ENCODE peak calls at places on chromosome 12, in four cellular contexts. One of them, this sample, is unnamed.
A peak's percentile ranks its signal among the peaks of the same experiment; 100 is the strongest.

GRCh38 chr12:92021665-92022033 is 124.0 kb downstream of the BTG1 start:
- DNase-seq in MCF 10A: no peak
- DNase-seq in astrocyte: no peak
- DNase-seq in AG04449: no peak
- DNase-seq in this sample: no peak

GRCh38 chr12:51395283-51396230 is 4.4 kb upstream of the GALNT6 start:
- DNase-seq in MCF 10A: no peak
- DNase-seq in astrocyte: no peak
- DNase-seq in AG04449: no peak
- DNase-seq in this sample: no peak

GRCh38 chr12:52837341-52837741 is 3.2 kb upstream of the KRT79 start:
- DNase-seq in MCF 10A: peak; percentile 65
- DNase-seq in astrocyte: peak; percentile 92
- DNase-seq in AG04449: peak; percentile 47
- DNase-seq in this sample: peak; percentile 69

GRCh38 chr12:49415426-49416040 is 48.3 kb downstream of the SPATS2 start:
- DNase-seq in MCF 10A: no peak
- DNase-seq in astrocyte: no peak
- DNase-seq in AG04449: no peak
- DNase-seq in this sample: no peak

GRCh38 chr12:107948675-107949074 is 174.2 kb downstream of the ASCL4 start:
- DNase-seq in MCF 10A: no peak
- DNase-seq in astrocyte: no peak
- DNase-seq in AG04449: no peak
- DNase-seq in this sample: no peak

GRCh38 chr12:104533134-104533533 is 76.4 kb downstream of the CHST11 start:
- DNase-seq in MCF 10A: no peak
- DNase-seq in astrocyte: peak; percentile 59
- DNase-seq in AG04449: no peak
- DNase-seq in this sample: no peak

GRCh38 chr12:40020261-40020691 is 85.6 kb downstream of the SLC2A13 start:
- DNase-seq in MCF 10A: no peak
- DNase-seq in astrocyte: no peak
- DNase-seq in AG04449: no peak
- DNase-seq in this sample: no peak

GRCh38 chr12:121765573-121765972 is 27.9 kb downstream of the RHOF start:
- DNase-seq in MCF 10A: peak; percentile 67
- DNase-seq in astrocyte: peak; percentile 92
- DNase-seq in AG04449: no peak
- DNase-seq in this sample: peak; percentile 89

GRCh38 chr12:100758083-100758482 is 36.5 kb upstream of the ANO4 start:
- DNase-seq in MCF 10A: no peak
- DNase-seq in astrocyte: no peak
- DNase-seq in AG04449: no peak
- DNase-seq in this sample: no peak

GRCh38 chr12:77232045-77232444 is 166.7 kb upstream of the E2F7 start:
- DNase-seq in MCF 10A: peak; percentile 27
- DNase-seq in astrocyte: peak; percentile 74
- DNase-seq in AG04449: no peak
- DNase-seq in this sample: peak; percentile 94

GRCh38 chr12:111150894-111151293 is 218.0 kb downstream of the PHETA1 start:
- DNase-seq in MCF 10A: no peak
- DNase-seq in astrocyte: no peak
- DNase-seq in AG04449: no peak
- DNase-seq in this sample: no peak

GRCh38 chr12:53674977-53675700 is 744 bp downstream of the ATP5MC2 start:
- DNase-seq in MCF 10A: peak; percentile 26
- DNase-seq in astrocyte: no peak
- DNase-seq in AG04449: no peak
- DNase-seq in this sample: peak; percentile 22

GRCh38 chr12:82740129-82741000 is 53.7 kb downstream of the TMTC2 start:
- DNase-seq in MCF 10A: peak; percentile 78
- DNase-seq in astrocyte: peak; percentile 85
- DNase-seq in AG04449: no peak
- DNase-seq in this sample: peak; percentile 80

GRCh38 chr12:47021298-47021697 is 58.1 kb upstream of the PCED1B start:
- DNase-seq in MCF 10A: peak; percentile 86
- DNase-seq in astrocyte: peak; percentile 93
- DNase-seq in AG04449: peak; percentile 64
- DNase-seq in this sample: peak; percentile 92

GRCh38 chr12:24950231-24950834 is 1.4 kb upstream of the BCAT1 start:
- DNase-seq in MCF 10A: no peak
- DNase-seq in astrocyte: no peak
- DNase-seq in AG04449: no peak
- DNase-seq in this sample: no peak

GRCh38 chr12:93514853-93515252 is 47.5 kb downstream of the MRPL42 start:
- DNase-seq in MCF 10A: peak; percentile 36
- DNase-seq in astrocyte: peak; percentile 77
- DNase-seq in AG04449: peak; percentile 68
- DNase-seq in this sample: peak; percentile 55

GRCh38 chr12:55818140-55818728 is 393 bp downstream of the ORMDL2 start:
- DNase-seq in MCF 10A: no peak
- DNase-seq in astrocyte: no peak
- DNase-seq in AG04449: no peak
- DNase-seq in this sample: no peak

GRCh38 chr12:98696036-98696646 is 51.1 kb downstream of the APAF1 start:
- DNase-seq in MCF 10A: no peak
- DNase-seq in astrocyte: no peak
- DNase-seq in AG04449: no peak
- DNase-seq in this sample: no peak

GRCh38 chr12:96050139-96050538 is 14.8 kb upstream of the LTA4H start:
- DNase-seq in MCF 10A: no peak
- DNase-seq in astrocyte: no peak
- DNase-seq in AG04449: no peak
- DNase-seq in this sample: no peak

GRCh38 chr12:125549836-125550235 is 484.6 kb downstream of the AACS start:
- DNase-seq in MCF 10A: peak; percentile 25
- DNase-seq in astrocyte: no peak
- DNase-seq in AG04449: no peak
- DNase-seq in this sample: no peak
- TF ChIP-seq CTCF in MCF 10A: peak; percentile 57
- TF ChIP-seq CTCF in astrocyte: peak; percentile 19
- TF ChIP-seq CTCF in AG04449: no peak
- TF ChIP-seq CTCF in this sample: peak; percentile 53

GRCh38 chr12:9148926-9149325 is 33.2 kb upstream of the A2M start:
- DNase-seq in MCF 10A: no peak
- DNase-seq in astrocyte: no peak
- DNase-seq in AG04449: no peak
- DNase-seq in this sample: no peak

GRCh38 chr12:9143929-9144328 is 28.2 kb upstream of the A2M start:
- DNase-seq in MCF 10A: no peak
- DNase-seq in astrocyte: no peak
- DNase-seq in AG04449: no peak
- DNase-seq in this sample: no peak

DNA sequence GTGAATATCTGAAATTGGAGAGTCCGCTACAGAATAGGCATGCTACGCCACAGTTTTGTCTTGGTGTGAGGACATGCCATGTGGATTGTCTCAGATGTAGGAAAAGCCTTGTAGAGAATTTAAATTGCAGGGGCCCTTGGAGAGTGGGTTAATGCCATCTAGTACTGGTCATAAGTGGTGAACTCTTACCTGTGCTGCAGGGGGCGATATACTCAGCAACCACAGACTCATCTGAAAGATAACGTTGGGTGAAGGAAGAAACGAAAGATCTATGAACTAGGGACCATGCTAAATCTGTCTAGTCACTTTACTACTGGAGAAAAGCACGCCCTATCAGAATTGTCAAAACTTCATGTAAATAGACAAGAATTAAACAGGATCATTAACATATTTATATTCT is 33.7 kb upstream of the A2M start:
- DNase-seq in MCF 10A: peak; percentile 44
- DNase-seq in astrocyte: no peak
- DNase-seq in AG04449: no peak
- DNase-seq in this sample: no peak
- TF ChIP-seq CTCF in MCF 10A: no peak
- TF ChIP-seq CTCF in astrocyte: no peak
- TF ChIP-seq CTCF in AG04449: no peak
- TF ChIP-seq CTCF in this sample: no peak

GRCh38 chr12:69570545-69571399 is 14.5 kb upstream of the CCT2 start:
- DNase-seq in MCF 10A: peak; percentile 80
- DNase-seq in astrocyte: peak; percentile 55
- DNase-seq in AG04449: no peak
- DNase-seq in this sample: peak; percentile 83

GRCh38 chr12:69569236-69569635 is 16.0 kb upstream of the CCT2 start:
- DNase-seq in MCF 10A: peak; percentile 46
- DNase-seq in astrocyte: peak; percentile 64
- DNase-seq in AG04449: no peak
- DNase-seq in this sample: peak; percentile 23

GRCh38 chr12:69563166-69563762 is 22.0 kb upstream of the CCT2 start:
- DNase-seq in MCF 10A: no peak
- DNase-seq in astrocyte: no peak
- DNase-seq in AG04449: no peak
- DNase-seq in this sample: no peak

GRCh38 chr12:69570000-69570516 is 15.2 kb upstream of the CCT2 start:
- DNase-seq in MCF 10A: peak; percentile 73
- DNase-seq in astrocyte: peak; percentile 95
- DNase-seq in AG04449: peak; percentile 41
- DNase-seq in this sample: no peak

DNA sequence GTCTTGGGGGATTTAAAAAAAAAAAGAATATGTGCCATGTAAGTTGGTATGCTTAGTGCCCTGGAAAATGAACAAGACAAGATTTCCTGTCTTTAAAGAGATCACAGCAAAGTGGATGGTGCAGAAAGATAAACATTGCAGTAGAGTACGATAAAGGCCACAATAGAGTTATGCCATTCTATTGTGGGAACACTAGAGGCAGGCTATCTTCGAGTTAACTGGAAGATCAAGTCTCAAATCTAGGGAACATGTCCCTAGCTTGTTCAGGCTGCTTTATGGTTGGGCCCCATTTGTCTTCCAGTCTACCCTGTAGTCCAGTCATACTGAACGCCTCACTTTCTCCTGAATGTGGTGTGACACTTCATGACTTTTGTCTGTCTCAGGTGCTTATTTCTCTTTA is 18.7 kb upstream of the CCT2 start:
- DNase-seq in MCF 10A: no peak
- DNase-seq in astrocyte: no peak
- DNase-seq in AG04449: no peak
- DNase-seq in this sample: no peak
- TF ChIP-seq CTCF in MCF 10A: no peak
- TF ChIP-seq CTCF in astrocyte: no peak
- TF ChIP-seq CTCF in AG04449: no peak
- TF ChIP-seq CTCF in this sample: no peak

GRCh38 chr12:123100882-123101281 is 50.0 kb downstream of the PITPNM2 start:
- DNase-seq in MCF 10A: no peak
- DNase-seq in astrocyte: no peak
- DNase-seq in AG04449: no peak
- DNase-seq in this sample: no peak

GRCh38 chr12:123101467-123102004 is 49.4 kb downstream of the PITPNM2 start:
- DNase-seq in MCF 10A: no peak
- DNase-seq in astrocyte: no peak
- DNase-seq in AG04449: no peak
- DNase-seq in this sample: no peak

GRCh38 chr12:123104809-123105208 is 46.1 kb downstream of the PITPNM2 start:
- DNase-seq in MCF 10A: no peak
- DNase-seq in astrocyte: no peak
- DNase-seq in AG04449: no peak
- DNase-seq in this sample: no peak

GRCh38 chr12:123102381-123102780 is 48.5 kb downstream of the PITPNM2 start:
- DNase-seq in MCF 10A: no peak
- DNase-seq in astrocyte: no peak
- DNase-seq in AG04449: no peak
- DNase-seq in this sample: no peak

DNA sequence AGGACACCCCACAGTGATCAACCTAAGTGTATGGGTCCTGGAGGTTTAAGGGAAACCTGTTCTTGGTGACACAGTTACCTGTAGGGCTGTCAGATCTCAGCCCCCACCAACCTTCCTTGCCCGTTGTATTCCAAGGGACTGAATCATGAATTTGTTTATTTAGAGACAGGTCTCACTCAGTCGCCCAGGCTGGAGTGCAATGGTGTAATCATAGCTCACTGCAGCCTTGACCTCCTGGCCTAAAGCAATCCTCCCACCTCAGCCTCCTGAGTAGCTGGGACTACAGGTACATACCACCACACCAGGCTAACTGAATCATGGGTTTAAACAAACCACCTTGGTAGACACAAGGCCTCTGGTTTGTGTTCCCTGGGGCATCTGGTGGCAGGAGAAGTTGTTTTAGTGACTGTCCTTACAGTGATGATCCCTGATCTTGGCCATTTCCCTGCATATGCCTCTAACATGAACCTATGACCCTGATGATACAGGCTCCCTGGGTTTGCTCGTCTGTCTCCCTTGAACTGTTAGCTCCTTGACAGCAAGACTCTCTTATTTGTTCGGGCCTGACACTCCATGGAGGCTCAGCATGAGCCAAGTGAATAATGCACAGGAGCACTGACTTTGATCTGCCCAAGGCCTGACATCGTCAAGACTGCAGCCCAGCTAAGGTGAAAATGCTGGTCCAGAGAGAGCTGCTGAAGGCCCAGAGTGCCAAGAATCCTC is 47.9 kb downstream of the PITPNM2 start:
- DNase-seq in MCF 10A: no peak
- DNase-seq in astrocyte: no peak
- DNase-seq in AG04449: no peak
- DNase-seq in this sample: no peak
- TF ChIP-seq CTCF in MCF 10A: no peak
- TF ChIP-seq CTCF in astrocyte: no peak
- TF ChIP-seq CTCF in AG04449: no peak
- TF ChIP-seq CTCF in this sample: no peak

GRCh38 chr12:67394600-67394999 is 125.4 kb downstream of the CAND1 start:
- DNase-seq in MCF 10A: peak; percentile 79
- DNase-seq in astrocyte: peak; percentile 82
- DNase-seq in AG04449: no peak
- DNase-seq in this sample: peak; percentile 80
- TF ChIP-seq CTCF in MCF 10A: peak; percentile 28
- TF ChIP-seq CTCF in astrocyte: peak; percentile 17
- TF ChIP-seq CTCF in AG04449: no peak
- TF ChIP-seq CTCF in this sample: peak; percentile 65

GRCh38 chr12:62584619-62585018 is 118.0 kb downstream of the MON2 start:
- DNase-seq in MCF 10A: no peak
- DNase-seq in astrocyte: no peak
- DNase-seq in AG04449: no peak
- DNase-seq in this sample: no peak

GRCh38 chr12:62586850-62587249 is 120.2 kb downstream of the MON2 start:
- DNase-seq in MCF 10A: no peak
- DNase-seq in astrocyte: no peak
- DNase-seq in AG04449: no peak
- DNase-seq in this sample: no peak

GRCh38 chr12:62581288-62582064 is 114.8 kb downstream of the MON2 start:
- DNase-seq in MCF 10A: peak; percentile 53
- DNase-seq in astrocyte: peak; percentile 51
- DNase-seq in AG04449: no peak
- DNase-seq in this sample: peak; percentile 86

GRCh38 chr12:62576503-62576902 is 109.9 kb downstream of the MON2 start:
- DNase-seq in MCF 10A: no peak
- DNase-seq in astrocyte: no peak
- DNase-seq in AG04449: no peak
- DNase-seq in this sample: no peak

GRCh38 chr12:62582065-62582366 is 115.4 kb downstream of the MON2 start:
- DNase-seq in MCF 10A: no peak
- DNase-seq in astrocyte: no peak
- DNase-seq in AG04449: no peak
- DNase-seq in this sample: no peak
- TF ChIP-seq CTCF in MCF 10A: no peak
- TF ChIP-seq CTCF in astrocyte: no peak
- TF ChIP-seq CTCF in AG04449: no peak
- TF ChIP-seq CTCF in this sample: no peak

GRCh38 chr12:11827096-11827841 is 177.8 kb downstream of the ETV6 start:
- DNase-seq in MCF 10A: no peak
- DNase-seq in astrocyte: no peak
- DNase-seq in AG04449: no peak
- DNase-seq in this sample: no peak
- TF ChIP-seq CTCF in MCF 10A: no peak
- TF ChIP-seq CTCF in astrocyte: no peak
- TF ChIP-seq CTCF in AG04449: no peak
- TF ChIP-seq CTCF in this sample: no peak

This sample was measured in fibroblast of the aortic adventitia.